ENCODE peak calls at places on chromosomes 12 and 14, in ten cellular contexts. J is effector memory CD4-positive, alpha-beta T cell; A is SJSA1; S is upper lobe of left lung; Z is IMR-90; C is PC-9; F is brain microvascular endothelial cell; L is ovary; P is fibroblast of lung; K is caudate nucleus. D is an unnamed sample.

GRCh38 chr14:88639221-88639620 is 76.4 kb downstream of the ZC3H14 start:
- DNase-seq in L (no peak), Z (no peak), P (no peak), A (no peak), C (no peak), K (no peak), F (no peak), J (no peak), S (no peak), D (no peak)

GRCh38 chr14:64522591-64523355 is 17.8 kb upstream of the HSPA2 start:
- DNase-seq in J (no peak), S (no peak), L (no peak), F (no peak), A (no peak), Z (no peak), C (no peak), K (no peak), P (no peak), D (no peak)

GRCh38 chr12:123384318-123384993 is 524 bp downstream of the KMT5A start:
- DNase-seq in P (no peak), J (no peak), A (peak), S (peak), L (no peak), C (no peak), Z (no peak), K (no peak), F (peak), D (no peak)

GRCh38 chr12:102993537-102993936 is 36.1 kb downstream of the ASCL1 start:
- DNase-seq in F (no peak), Z (no peak), P (no peak), K (no peak), A (no peak), L (no peak), S (no peak), J (no peak), C (no peak), D (no peak)

GRCh38 chr12:110546339-110546738 is 36.8 kb downstream of the PPTC7 start:
- DNase-seq in P (peak), F (peak), K (no peak), S (no peak), A (peak), L (no peak), Z (peak), J (no peak), C (peak), D (no peak)

GRCh38 chr12:6229224-6229748 is 29.1 kb downstream of the CD9 start:
- DNase-seq in S (peak), A (no peak), P (no peak), L (no peak), F (no peak), C (peak), K (no peak), J (no peak), Z (no peak), D (no peak)

GRCh38 chr12:67572492-67572891 is 76.1 kb upstream of the DYRK2 start:
- DNase-seq in L (no peak), A (no peak), C (no peak), S (no peak), P (no peak), Z (no peak), F (no peak), K (no peak), J (no peak), D (no peak)

GRCh38 chr14:24258119-24258518 is 4.9 kb downstream of the TGM1 start:
- DNase-seq in A (no peak), P (no peak), L (no peak), C (no peak), S (no peak), F (no peak), J (no peak), K (no peak), Z (no peak), D (no peak)

GRCh38 chr14:93716002-93716401 is 72.3 kb downstream of the PRIMA1 start:
- DNase-seq in S (no peak), Z (no peak), C (no peak), F (no peak), L (no peak), J (no peak), K (no peak), A (no peak), P (no peak), D (no peak)

GRCh38 chr14:68284834-68285233 is 465.3 kb downstream of the RAD51B start:
- DNase-seq in C (no peak), P (no peak), F (no peak), L (no peak), J (no peak), Z (no peak), S (no peak), K (no peak), A (no peak), D (no peak)

GRCh38 chr12:49777800-49778748 is 36.7 kb downstream of the TMBIM6 start:
- DNase-seq in A (no peak), Z (peak), L (no peak), K (peak), P (peak), J (peak), F (no peak), S (peak), C (no peak), D (no peak)

GRCh38 chr12:52783563-52784316 is 6.6 kb upstream of the KRT76 start:
- DNase-seq in P (no peak), K (no peak), J (no peak), S (no peak), Z (no peak), C (no peak), A (peak), F (no peak), L (no peak), D (no peak)

GRCh38 chr12:62766516-62766915 is 168.4 kb downstream of the PPM1H start:
- DNase-seq in Z (no peak), S (no peak), C (no peak), K (no peak), A (no peak), F (no peak), L (no peak), J (no peak), P (no peak), D (no peak)

GRCh38 chr14:26598081-26598671 is 343 bp upstream of the NOVA1 start:
- DNase-seq in Z (peak), K (peak), F (peak), C (peak), S (peak), J (no peak), A (peak), P (peak), L (peak), D (peak)

GRCh38 chr12:47903927-47904646 is 707 bp downstream of the VDR start:
- DNase-seq in K (no peak), Z (peak), J (peak), P (peak), L (peak), F (peak), A (peak), C (peak), S (peak), D (no peak)

GRCh38 chr14:90517431-90517841 is 120.6 kb downstream of the CALM1 start:
- DNase-seq in J (no peak), Z (no peak), S (peak), F (no peak), C (peak), K (no peak), A (no peak), L (no peak), P (no peak), D (no peak)

GRCh38 chr14:75454963-75455546 is 27.2 kb downstream of the JDP2 start:
- DNase-seq in F (peak), A (peak), K (no peak), Z (peak), J (no peak), C (peak), P (peak), L (peak), S (peak), D (peak)

GRCh38 chr12:48194780-48195179 is 8.3 kb downstream of the OR10AD1 start:
- DNase-seq in S (no peak), J (no peak), A (no peak), L (no peak), P (peak), Z (no peak), K (no peak), F (no peak), C (peak), D (no peak)

GRCh38 chr12:9692909-9693308 is 23.4 kb downstream of the CLEC2D start:
- DNase-seq in L (no peak), P (no peak), C (no peak), S (no peak), K (no peak), Z (no peak), A (no peak), J (no peak), F (no peak), D (no peak)

GRCh38 chr12:9697619-9698018 is 28.1 kb downstream of the CLEC2D start:
- DNase-seq in L (no peak), C (no peak), Z (no peak), K (no peak), A (no peak), P (no peak), F (no peak), J (no peak), S (no peak), D (no peak)

GRCh38 chr12:9699269-9699897 is 29.9 kb downstream of the CLEC2D start:
- DNase-seq in C (no peak), F (no peak), P (no peak), A (no peak), L (no peak), Z (no peak), J (no peak), K (no peak), S (no peak), D (no peak)

GRCh38 chr12:9699898-9700605 is 30.5 kb downstream of the CLEC2D start:
- DNase-seq in Z (peak), L (no peak), P (no peak), C (peak), J (no peak), A (no peak), F (no peak), K (no peak), S (no peak), D (no peak)

DNA sequence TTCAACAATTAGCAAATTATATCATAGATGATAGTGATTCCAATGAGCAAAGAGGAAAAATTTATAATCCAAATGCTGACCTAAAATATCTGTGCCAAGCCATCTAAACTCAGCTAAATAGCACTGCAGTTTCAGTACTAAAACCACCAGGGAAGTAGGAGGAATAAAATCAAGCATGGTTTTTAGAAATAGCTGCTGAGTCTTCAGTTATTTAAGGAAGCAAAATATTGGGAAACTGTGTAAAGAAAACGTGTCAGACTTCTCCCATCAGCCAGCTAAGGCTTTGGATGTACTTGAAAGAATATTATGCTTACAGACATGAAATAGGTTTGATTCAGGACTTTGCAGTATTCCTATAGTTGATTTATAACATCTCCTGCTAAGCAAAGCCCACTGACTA is 24.7 kb downstream of the CLEC2D start:
- DNase-seq in P (no peak), K (no peak), L (no peak), A (no peak), F (no peak), Z (no peak), C (no peak), S (no peak), J (no peak), D (no peak)
- H3K27ac ChIP-seq in P (no peak), K (no peak), L (no peak), A (no peak), F (no peak), Z (no peak), C (no peak), S (no peak), J (no peak), D (no peak)

GRCh38 chr14:22547309-22547947 is 41.6 kb downstream of the DAD1 start:
- DNase-seq in F (no peak), C (no peak), P (no peak), K (no peak), L (no peak), A (peak), Z (no peak), S (no peak), J (no peak), D (no peak)

GRCh38 chr14:22545842-22546721 is 42.9 kb downstream of the DAD1 start:
- DNase-seq in K (no peak), A (peak), J (no peak), F (peak), P (peak), C (no peak), S (no peak), L (no peak), Z (peak), D (no peak)

GRCh38 chr14:22547948-22548750 is 40.9 kb downstream of the DAD1 start:
- DNase-seq in S (no peak), L (no peak), K (no peak), F (no peak), Z (no peak), P (no peak), C (no peak), A (no peak), J (no peak), D (no peak)

GRCh38 chr14:22544881-22545420 is 44.1 kb downstream of the DAD1 start:
- DNase-seq in K (no peak), J (no peak), F (no peak), S (no peak), Z (no peak), A (no peak), P (no peak), C (no peak), L (no peak), D (no peak)

GRCh38 chr14:22546722-22547071 is 42.3 kb downstream of the DAD1 start:
- DNase-seq in L (no peak), F (no peak), A (no peak), K (no peak), C (no peak), J (no peak), P (no peak), Z (no peak), S (no peak), D (no peak)
- H3K27ac ChIP-seq in L (no peak), F (peak), A (peak), K (no peak), C (no peak), J (peak), P (no peak), Z (no peak), S (peak), D (no peak)

GRCh38 chr12:3073438-3074255 is 3.5 kb upstream of the TSPAN9 start:
- DNase-seq in F (peak), J (peak), P (peak), A (peak), L (peak), S (peak), K (peak), Z (peak), C (peak), D (peak)
- H3K27ac ChIP-seq in F (no peak), J (no peak), P (no peak), A (no peak), L (no peak), S (peak), K (no peak), Z (no peak), C (no peak), D (no peak)

GRCh38 chr12:54005853-54006699 is 2.7 kb upstream of the HOXC8 start:
- DNase-seq in Z (peak), C (peak), S (peak), J (peak), K (peak), F (peak), L (peak), A (peak), P (peak), D (peak)
- H3K27ac ChIP-seq in Z (no peak), C (no peak), S (no peak), J (no peak), K (no peak), F (no peak), L (peak), A (peak), P (no peak), D (no peak)

GRCh38 chr14:103311171-103311997 is 22.7 kb upstream of the EIF5 start:
- DNase-seq in P (no peak), F (no peak), C (no peak), L (no peak), A (no peak), Z (no peak), K (no peak), S (no peak), J (no peak), D (no peak)
- H3K27ac ChIP-seq in P (no peak), F (no peak), C (no peak), L (no peak), A (no peak), Z (no peak), K (peak), S (no peak), J (no peak), D (peak)